ENCODE peak calls at places on chromosomes 13 and 19, in six cellular contexts. T, Y, P, S, L and U are unnamed samples.

GRCh38 chr13:97145057-97145456 is 77.1 kb upstream of the MBNL2 start:
- DNase-seq in L (no peak), P (no peak), T (no peak), Y (no peak), S (no peak), U (no peak)

GRCh38 chr13:52345631-52346251 is 60.2 kb downstream of the THSD1 start:
- DNase-seq in P (no peak), S (no peak), Y (no peak), L (no peak), T (no peak), U (no peak)

GRCh38 chr13:29561918-29562317 is 33.6 kb downstream of the SLC7A1 start:
- DNase-seq in T (no peak), Y (no peak), S (no peak), P (no peak), L (no peak), U (no peak)

GRCh38 chr13:33879044-33879596 is 61.2 kb downstream of the RFC3 start:
- DNase-seq in Y (no peak), L (no peak), S (peak; percentile 70), P (no peak), T (no peak), U (no peak)

GRCh38 chr13:85520445-85520844 is 278.8 kb downstream of the SLITRK6 start:
- DNase-seq in Y (no peak), P (no peak), T (no peak), S (no peak), L (no peak), U (no peak)

GRCh38 chr13:44498969-44499368 is 77.2 kb downstream of the TSC22D1 start:
- DNase-seq in Y (no peak), T (no peak), P (no peak), L (no peak), S (no peak), U (no peak)

GRCh38 chr13:44229371-44230030 is 144.1 kb upstream of the SERP2 start:
- DNase-seq in S (no peak), T (no peak), P (no peak), L (no peak), Y (no peak), U (no peak)

GRCh38 chr13:101155920-101156319 is 260.4 kb downstream of the NALCN start:
- DNase-seq in P (no peak), S (no peak), L (no peak), Y (no peak), T (no peak), U (no peak)

GRCh38 chr13:96816874-96817273 is 177.4 kb downstream of the OXGR1 start:
- DNase-seq in L (no peak), S (no peak), P (no peak), T (no peak), Y (no peak), U (peak; percentile 10)

GRCh38 chr19:53086949-53087348 is 16.3 kb downstream of the ZNF160 start:
- DNase-seq in T (no peak), S (no peak), Y (no peak), P (no peak), L (no peak), U (no peak)

GRCh38 chr19:46863818-46864629 is 3.2 kb downstream of the ARHGAP35 start:
- DNase-seq in Y (no peak), P (peak; percentile 34), S (peak; percentile 76), T (peak; percentile 79), L (no peak), U (peak; percentile 78)

GRCh38 chr19:33678796-33679195 is 57.0 kb downstream of the CHST8 start:
- DNase-seq in T (no peak), L (no peak), P (no peak), S (peak; percentile 26), Y (no peak), U (no peak)

GRCh38 chr13:74479124-74479523 is 344.9 kb upstream of the KLF12 start:
- DNase-seq in S (no peak), Y (no peak), P (no peak), L (no peak), T (no peak), U (no peak)

GRCh38 chr19:4987286-4987685 is 18.4 kb downstream of the KDM4B start:
- DNase-seq in P (no peak), Y (peak; percentile 67), L (no peak), T (no peak), S (no peak), U (no peak)

GRCh38 chr19:3099347-3100145 is 5.4 kb downstream of the GNA11 start:
- DNase-seq in S (no peak), P (no peak), Y (no peak), L (no peak), T (no peak), U (no peak)

GRCh38 chr13:39119422-39119821 is 81.2 kb downstream of the NHLRC3 start:
- DNase-seq in Y (peak; percentile 82), T (no peak), P (no peak), S (no peak), L (no peak), U (no peak)

GRCh38 chr13:51772781-51773180 is 31.2 kb downstream of the DHRS12 start:
- DNase-seq in Y (no peak), P (no peak), S (no peak), L (no peak), T (no peak), U (no peak)

GRCh38 chr19:5172859-5173577 is 167.6 kb downstream of the PTPRS start:
- DNase-seq in T (peak; percentile 99), P (no peak), Y (no peak), L (no peak), S (peak; percentile 79), U (no peak)

GRCh38 chr13:20342326-20342725 is 110.2 kb upstream of the GJB6 start:
- DNase-seq in L (no peak), Y (no peak), P (no peak), S (no peak), T (no peak), U (no peak)

GRCh38 chr13:51793570-51794273 is 10.2 kb downstream of the DHRS12 start:
- DNase-seq in Y (no peak), T (peak; percentile 78), P (no peak), L (no peak), S (peak; percentile 51), U (no peak)

GRCh38 chr13:46142692-46143238 is 37.9 kb upstream of the CPB2 start:
- DNase-seq in Y (no peak), P (no peak), T (no peak), L (no peak), S (no peak), U (no peak)

GRCh38 chr13:61414686-61415664 is 674 bp downstream of the PCDH20 start:
- DNase-seq in L (no peak), T (peak; percentile 6), Y (no peak), P (peak; percentile 85), S (peak; percentile 80), U (peak; percentile 79)

GRCh38 chr13:79901336-79901735 is 420.4 kb downstream of the NDFIP2 start:
- DNase-seq in P (peak; percentile 46), T (peak; percentile 5), Y (peak; percentile 82), L (no peak), S (peak; percentile 93), U (no peak)

DNA sequence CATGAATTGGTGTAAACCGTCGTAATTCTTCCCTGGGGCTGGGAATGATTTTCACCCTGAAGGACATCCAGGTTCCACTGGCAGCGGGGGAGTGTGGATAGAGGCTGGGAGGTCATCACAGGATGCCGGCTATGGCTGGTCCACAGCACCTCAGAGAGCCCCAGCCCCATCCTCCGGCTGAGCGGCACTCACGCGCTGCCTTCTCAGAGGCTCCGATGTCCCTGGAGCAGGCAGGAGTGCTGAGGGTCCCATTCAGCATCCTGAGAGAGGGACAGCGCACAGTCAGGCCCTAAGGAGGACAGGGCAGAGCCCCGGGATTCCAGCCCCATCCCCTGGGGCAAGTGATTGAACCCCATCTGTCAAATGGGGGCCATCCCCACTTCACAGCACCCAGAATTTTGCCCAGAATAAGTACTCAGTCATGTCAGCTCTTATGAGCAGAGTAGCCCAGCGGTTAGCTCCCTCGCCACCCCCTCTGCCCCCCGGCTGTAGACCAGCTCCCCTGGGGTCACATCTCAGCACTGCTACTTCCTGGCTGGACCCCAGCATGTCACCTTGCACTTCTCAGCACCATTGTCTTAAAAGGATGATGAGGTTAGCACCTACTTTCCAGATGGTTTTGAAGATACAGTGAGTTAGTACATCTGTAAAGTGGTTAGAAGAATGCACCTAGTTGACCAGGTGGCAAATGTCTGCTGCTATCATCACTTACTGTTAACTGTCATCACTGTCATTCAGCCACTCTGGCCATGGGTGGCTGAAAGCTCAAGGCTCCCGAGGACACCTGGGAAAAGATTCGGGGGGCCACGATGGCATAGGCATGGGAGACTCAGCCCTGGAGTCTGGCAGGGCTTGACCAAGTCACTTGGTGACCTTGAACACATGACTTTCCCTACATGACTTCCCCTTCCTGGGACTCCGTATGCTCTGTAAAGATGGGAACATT is 11.9 kb downstream of the GRAMD1A start:
- DNase-seq in L (no peak), P (no peak), S (no peak), Y (no peak), T (no peak), U (no peak)
- H3K4me3 ChIP-seq in L (no peak overlapping the region), P (no peak overlapping the region), S (no peak overlapping the region), Y (no peak overlapping the region), T (no peak overlapping the region), U (no peak overlapping the region)

GRCh38 chr13:99991806-99992242 is 10.2 kb downstream of the ZIC2 start:
- DNase-seq in T (no peak), L (no peak), Y (no peak), P (no peak), S (peak; percentile 82), U (peak; percentile 79)
- H3K27me3 ChIP-seq in T (peaks cover 66% of the 10 kb centered on the region), L (no peaks in the 10 kb centered on the region), Y (no peaks in the 10 kb centered on the region), P (peaks cover 100% of the 10 kb centered on the region), S (no peaks in the 10 kb centered on the region), U (peaks cover 92% of the 10 kb centered on the region)

DNA sequence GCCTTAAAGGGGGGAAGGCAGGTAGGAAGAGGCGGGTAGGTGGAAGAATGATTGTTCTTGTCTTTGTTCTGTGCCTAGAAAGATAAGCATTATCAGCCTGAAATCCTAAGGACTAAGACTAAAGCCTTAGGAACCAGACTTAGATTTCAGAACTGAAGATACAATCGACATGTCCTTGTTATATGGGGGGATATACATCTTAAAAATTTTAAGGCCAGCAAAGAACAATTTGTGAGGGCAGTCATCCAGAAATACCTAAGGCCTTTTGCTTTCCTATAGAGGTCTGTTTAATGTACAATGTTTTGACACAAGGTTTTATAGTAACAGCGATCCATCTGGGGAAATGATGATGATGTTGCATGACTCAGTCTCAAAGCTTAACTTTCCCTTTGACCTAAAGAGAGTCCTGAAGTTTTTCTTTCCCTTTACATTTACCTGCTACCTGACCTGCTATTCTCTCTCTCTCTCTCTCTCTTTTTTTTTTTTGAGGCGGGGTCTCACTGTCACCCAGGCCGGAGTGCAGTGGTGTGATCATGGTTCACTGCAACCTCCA is 20.2 kb upstream of the CEACAM6 start:
- DNase-seq in P (no peak), S (no peak), L (no peak), Y (no peak), T (no peak), U (no peak)
- H3K4me3 ChIP-seq in P (no peak overlapping the region), S (no peak overlapping the region), L (no peak overlapping the region), Y (no peak overlapping the region), T (no peak overlapping the region), U (no peak overlapping the region)

DNA sequence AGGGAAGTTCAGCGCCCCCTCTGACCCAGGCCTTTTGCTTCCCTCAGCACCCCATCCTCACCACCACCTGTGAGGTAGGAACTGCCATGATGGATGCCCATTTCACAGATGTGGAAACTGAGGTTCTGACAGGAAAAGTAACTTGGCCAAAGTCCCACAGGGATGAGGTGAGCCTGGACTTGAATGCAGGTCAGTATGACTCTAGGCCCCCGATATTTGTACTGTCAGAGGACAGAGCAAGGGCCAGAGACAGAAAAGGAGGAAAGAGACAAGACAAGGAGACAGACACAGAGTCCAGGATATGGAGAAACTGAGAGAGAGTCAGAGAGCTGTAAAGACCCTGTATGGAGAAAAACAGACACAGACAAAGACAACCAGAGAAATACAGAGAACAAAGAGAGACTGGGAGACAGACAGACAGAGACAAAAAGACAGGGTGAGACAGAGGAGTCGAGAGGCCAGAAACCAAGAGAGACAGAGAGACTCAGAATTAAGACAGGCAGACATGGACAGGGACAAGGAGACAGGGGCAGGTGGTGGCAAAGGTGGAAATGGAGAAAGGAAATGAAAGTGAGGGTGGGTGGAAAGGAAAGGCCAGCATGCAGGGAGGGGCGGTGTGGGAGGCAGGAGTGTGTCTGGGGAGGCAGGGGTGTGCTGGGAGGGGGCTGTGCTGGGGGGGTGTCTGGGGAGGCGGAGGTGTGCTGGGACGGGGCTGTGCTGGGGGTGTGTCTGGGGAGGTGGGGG is 5.0 kb downstream of the ERFL start:
- DNase-seq in T (no peak), Y (no peak), L (no peak), P (no peak), S (no peak), U (no peak)
- H3K27me3 ChIP-seq in T (peaks cover 11% of the 10 kb centered on the region), Y (peaks cover 43% of the 10 kb centered on the region), L (no peaks in the 10 kb centered on the region), P (peaks cover 28% of the 10 kb centered on the region), S (no peaks in the 10 kb centered on the region), U (peaks cover 88% of the 10 kb centered on the region)